ENCODE peak calls at places on chromosomes 12 and 14, in ten cellular contexts. One of them, this sample, is unnamed.
A peak's percentile ranks its signal among the peaks of the same experiment; 100 is the strongest.

GRCh38 chr12:75816892-75817291 is 214.7 kb downstream of the PHLDA1 start:
- DNase-seq in activated naive CD8-positive, alpha-beta T cell treated with anti-CD3 and anti-CD28 coated beads, Interleukin-2, amount 10 ng/mL, durations not matched to agents 7 days and 5 days: no peak
- DNase-seq in lower lobe of right lung: no peak
- DNase-seq in activated T-cell treated with anti-CD3 and anti-CD28 coated beads for 1 hour: no peak
- DNase-seq in CD4-positive, alpha-beta T cell: no peak
- DNase-seq in T-helper 1 cell: no peak
- DNase-seq in NCI-H1092 treated with DMSO at 0.1 percent for 48 hours: peak; percentile 3
- DNase-seq in activated CD4-positive, alpha-beta T cell treated with anti-CD3 and anti-CD28 coated beads for 1 hour: no peak
- DNase-seq in B cell: no peak
- DNase-seq in hippocampal formation: no peak
- DNase-seq in this sample: no peak

GRCh38 chr14:31180299-31181051 is 27.1 kb downstream of the HECTD1 start:
- DNase-seq in activated naive CD8-positive, alpha-beta T cell treated with anti-CD3 and anti-CD28 coated beads, Interleukin-2, amount 10 ng/mL, durations not matched to agents 7 days and 5 days: no peak
- DNase-seq in lower lobe of right lung: no peak
- DNase-seq in activated T-cell treated with anti-CD3 and anti-CD28 coated beads for 1 hour: no peak
- DNase-seq in CD4-positive, alpha-beta T cell: no peak
- DNase-seq in T-helper 1 cell: no peak
- DNase-seq in NCI-H1092 treated with DMSO at 0.1 percent for 48 hours: no peak
- DNase-seq in activated CD4-positive, alpha-beta T cell treated with anti-CD3 and anti-CD28 coated beads for 1 hour: no peak
- DNase-seq in B cell: no peak
- DNase-seq in hippocampal formation: no peak
- DNase-seq in this sample: no peak

GRCh38 chr14:90681889-90682429 is 134.3 kb downstream of the TTC7B start:
- DNase-seq in activated naive CD8-positive, alpha-beta T cell treated with anti-CD3 and anti-CD28 coated beads, Interleukin-2, amount 10 ng/mL, durations not matched to agents 7 days and 5 days: no peak
- DNase-seq in lower lobe of right lung: no peak
- DNase-seq in activated T-cell treated with anti-CD3 and anti-CD28 coated beads for 1 hour: no peak
- DNase-seq in CD4-positive, alpha-beta T cell: no peak
- DNase-seq in T-helper 1 cell: no peak
- DNase-seq in NCI-H1092 treated with DMSO at 0.1 percent for 48 hours: no peak
- DNase-seq in activated CD4-positive, alpha-beta T cell treated with anti-CD3 and anti-CD28 coated beads for 1 hour: no peak
- DNase-seq in B cell: no peak
- DNase-seq in hippocampal formation: no peak
- DNase-seq in this sample: no peak

GRCh38 chr14:100292776-100293461 is 13.3 kb downstream of the SLC25A29 start:
- DNase-seq in activated naive CD8-positive, alpha-beta T cell treated with anti-CD3 and anti-CD28 coated beads, Interleukin-2, amount 10 ng/mL, durations not matched to agents 7 days and 5 days: peak; percentile 27
- DNase-seq in lower lobe of right lung: no peak
- DNase-seq in activated T-cell treated with anti-CD3 and anti-CD28 coated beads for 1 hour: no peak
- DNase-seq in CD4-positive, alpha-beta T cell: no peak
- DNase-seq in T-helper 1 cell: no peak
- DNase-seq in NCI-H1092 treated with DMSO at 0.1 percent for 48 hours: no peak
- DNase-seq in activated CD4-positive, alpha-beta T cell treated with anti-CD3 and anti-CD28 coated beads for 1 hour: no peak
- DNase-seq in B cell: no peak
- DNase-seq in hippocampal formation: no peak
- DNase-seq in this sample: no peak

GRCh38 chr12:93426406-93426805 is 15.3 kb downstream of the UBE2N start:
- DNase-seq in activated naive CD8-positive, alpha-beta T cell treated with anti-CD3 and anti-CD28 coated beads, Interleukin-2, amount 10 ng/mL, durations not matched to agents 7 days and 5 days: no peak
- DNase-seq in lower lobe of right lung: no peak
- DNase-seq in activated T-cell treated with anti-CD3 and anti-CD28 coated beads for 1 hour: no peak
- DNase-seq in CD4-positive, alpha-beta T cell: no peak
- DNase-seq in T-helper 1 cell: no peak
- DNase-seq in NCI-H1092 treated with DMSO at 0.1 percent for 48 hours: no peak
- DNase-seq in activated CD4-positive, alpha-beta T cell treated with anti-CD3 and anti-CD28 coated beads for 1 hour: no peak
- DNase-seq in B cell: no peak
- DNase-seq in hippocampal formation: no peak
- DNase-seq in this sample: no peak

GRCh38 chr14:101470266-101470665 is 91.0 kb upstream of the DIO3 start:
- DNase-seq in activated naive CD8-positive, alpha-beta T cell treated with anti-CD3 and anti-CD28 coated beads, Interleukin-2, amount 10 ng/mL, durations not matched to agents 7 days and 5 days: no peak
- DNase-seq in lower lobe of right lung: no peak
- DNase-seq in activated T-cell treated with anti-CD3 and anti-CD28 coated beads for 1 hour: no peak
- DNase-seq in CD4-positive, alpha-beta T cell: no peak
- DNase-seq in T-helper 1 cell: no peak
- DNase-seq in NCI-H1092 treated with DMSO at 0.1 percent for 48 hours: no peak
- DNase-seq in activated CD4-positive, alpha-beta T cell treated with anti-CD3 and anti-CD28 coated beads for 1 hour: no peak
- DNase-seq in B cell: no peak
- DNase-seq in hippocampal formation: no peak
- DNase-seq in this sample: no peak

GRCh38 chr12:2957816-2958431 is 1.3 kb upstream of the TEAD4 start:
- DNase-seq in activated naive CD8-positive, alpha-beta T cell treated with anti-CD3 and anti-CD28 coated beads, Interleukin-2, amount 10 ng/mL, durations not matched to agents 7 days and 5 days: no peak
- DNase-seq in lower lobe of right lung: no peak
- DNase-seq in activated T-cell treated with anti-CD3 and anti-CD28 coated beads for 1 hour: no peak
- DNase-seq in CD4-positive, alpha-beta T cell: no peak
- DNase-seq in T-helper 1 cell: no peak
- DNase-seq in NCI-H1092 treated with DMSO at 0.1 percent for 48 hours: no peak
- DNase-seq in activated CD4-positive, alpha-beta T cell treated with anti-CD3 and anti-CD28 coated beads for 1 hour: no peak
- DNase-seq in B cell: no peak
- DNase-seq in hippocampal formation: no peak
- DNase-seq in this sample: no peak

GRCh38 chr12:6471992-6472366 is 1.5 kb upstream of the VAMP1 start:
- DNase-seq in activated naive CD8-positive, alpha-beta T cell treated with anti-CD3 and anti-CD28 coated beads, Interleukin-2, amount 10 ng/mL, durations not matched to agents 7 days and 5 days: no peak
- DNase-seq in lower lobe of right lung: no peak
- DNase-seq in activated T-cell treated with anti-CD3 and anti-CD28 coated beads for 1 hour: no peak
- DNase-seq in CD4-positive, alpha-beta T cell: no peak
- DNase-seq in T-helper 1 cell: no peak
- DNase-seq in NCI-H1092 treated with DMSO at 0.1 percent for 48 hours: no peak
- DNase-seq in activated CD4-positive, alpha-beta T cell treated with anti-CD3 and anti-CD28 coated beads for 1 hour: no peak
- DNase-seq in B cell: no peak
- DNase-seq in hippocampal formation: no peak
- DNase-seq in this sample: no peak

GRCh38 chr14:96631621-96632362 is 129.6 kb downstream of the PAPOLA start:
- DNase-seq in activated naive CD8-positive, alpha-beta T cell treated with anti-CD3 and anti-CD28 coated beads, Interleukin-2, amount 10 ng/mL, durations not matched to agents 7 days and 5 days: no peak
- DNase-seq in lower lobe of right lung: no peak
- DNase-seq in activated T-cell treated with anti-CD3 and anti-CD28 coated beads for 1 hour: no peak
- DNase-seq in CD4-positive, alpha-beta T cell: no peak
- DNase-seq in T-helper 1 cell: no peak
- DNase-seq in NCI-H1092 treated with DMSO at 0.1 percent for 48 hours: no peak
- DNase-seq in activated CD4-positive, alpha-beta T cell treated with anti-CD3 and anti-CD28 coated beads for 1 hour: no peak
- DNase-seq in B cell: no peak
- DNase-seq in hippocampal formation: no peak
- DNase-seq in this sample: no peak

GRCh38 chr14:59190372-59190771 is 1.9 kb downstream of the DAAM1 start:
- DNase-seq in activated naive CD8-positive, alpha-beta T cell treated with anti-CD3 and anti-CD28 coated beads, Interleukin-2, amount 10 ng/mL, durations not matched to agents 7 days and 5 days: no peak
- DNase-seq in lower lobe of right lung: no peak
- DNase-seq in activated T-cell treated with anti-CD3 and anti-CD28 coated beads for 1 hour: no peak
- DNase-seq in CD4-positive, alpha-beta T cell: no peak
- DNase-seq in T-helper 1 cell: no peak
- DNase-seq in NCI-H1092 treated with DMSO at 0.1 percent for 48 hours: peak; percentile 55
- DNase-seq in activated CD4-positive, alpha-beta T cell treated with anti-CD3 and anti-CD28 coated beads for 1 hour: no peak
- DNase-seq in B cell: no peak
- DNase-seq in hippocampal formation: no peak
- DNase-seq in this sample: no peak

GRCh38 chr12:115672506-115673080 is 604.9 kb downstream of the MED13L start:
- DNase-seq in activated naive CD8-positive, alpha-beta T cell treated with anti-CD3 and anti-CD28 coated beads, Interleukin-2, amount 10 ng/mL, durations not matched to agents 7 days and 5 days: no peak
- DNase-seq in lower lobe of right lung: no peak
- DNase-seq in activated T-cell treated with anti-CD3 and anti-CD28 coated beads for 1 hour: no peak
- DNase-seq in CD4-positive, alpha-beta T cell: no peak
- DNase-seq in T-helper 1 cell: no peak
- DNase-seq in NCI-H1092 treated with DMSO at 0.1 percent for 48 hours: no peak
- DNase-seq in activated CD4-positive, alpha-beta T cell treated with anti-CD3 and anti-CD28 coated beads for 1 hour: no peak
- DNase-seq in B cell: no peak
- DNase-seq in hippocampal formation: no peak
- DNase-seq in this sample: no peak

GRCh38 chr14:68770051-68770450 is 22.8 kb downstream of the ZFP36L1 start:
- DNase-seq in activated naive CD8-positive, alpha-beta T cell treated with anti-CD3 and anti-CD28 coated beads, Interleukin-2, amount 10 ng/mL, durations not matched to agents 7 days and 5 days: no peak
- DNase-seq in lower lobe of right lung: no peak
- DNase-seq in activated T-cell treated with anti-CD3 and anti-CD28 coated beads for 1 hour: no peak
- DNase-seq in CD4-positive, alpha-beta T cell: no peak
- DNase-seq in T-helper 1 cell: no peak
- DNase-seq in NCI-H1092 treated with DMSO at 0.1 percent for 48 hours: no peak
- DNase-seq in activated CD4-positive, alpha-beta T cell treated with anti-CD3 and anti-CD28 coated beads for 1 hour: no peak
- DNase-seq in B cell: no peak
- DNase-seq in hippocampal formation: no peak
- DNase-seq in this sample: no peak

GRCh38 chr14:38947343-38947742 is 155.7 kb downstream of the SEC23A start:
- DNase-seq in activated naive CD8-positive, alpha-beta T cell treated with anti-CD3 and anti-CD28 coated beads, Interleukin-2, amount 10 ng/mL, durations not matched to agents 7 days and 5 days: no peak
- DNase-seq in lower lobe of right lung: no peak
- DNase-seq in activated T-cell treated with anti-CD3 and anti-CD28 coated beads for 1 hour: no peak
- DNase-seq in CD4-positive, alpha-beta T cell: no peak
- DNase-seq in T-helper 1 cell: no peak
- DNase-seq in NCI-H1092 treated with DMSO at 0.1 percent for 48 hours: no peak
- DNase-seq in activated CD4-positive, alpha-beta T cell treated with anti-CD3 and anti-CD28 coated beads for 1 hour: no peak
- DNase-seq in B cell: no peak
- DNase-seq in hippocampal formation: no peak
- DNase-seq in this sample: no peak

GRCh38 chr14:74661726-74662450 is 49.9 kb upstream of the LTBP2 start:
- DNase-seq in activated naive CD8-positive, alpha-beta T cell treated with anti-CD3 and anti-CD28 coated beads, Interleukin-2, amount 10 ng/mL, durations not matched to agents 7 days and 5 days: no peak
- DNase-seq in lower lobe of right lung: no peak
- DNase-seq in activated T-cell treated with anti-CD3 and anti-CD28 coated beads for 1 hour: no peak
- DNase-seq in CD4-positive, alpha-beta T cell: no peak
- DNase-seq in T-helper 1 cell: no peak
- DNase-seq in NCI-H1092 treated with DMSO at 0.1 percent for 48 hours: no peak
- DNase-seq in activated CD4-positive, alpha-beta T cell treated with anti-CD3 and anti-CD28 coated beads for 1 hour: no peak
- DNase-seq in B cell: no peak
- DNase-seq in hippocampal formation: no peak
- DNase-seq in this sample: no peak

GRCh38 chr12:46148706-46149463 is 120.0 kb downstream of the SLC38A1 start:
- DNase-seq in activated naive CD8-positive, alpha-beta T cell treated with anti-CD3 and anti-CD28 coated beads, Interleukin-2, amount 10 ng/mL, durations not matched to agents 7 days and 5 days: no peak
- DNase-seq in lower lobe of right lung: no peak
- DNase-seq in activated T-cell treated with anti-CD3 and anti-CD28 coated beads for 1 hour: no peak
- DNase-seq in CD4-positive, alpha-beta T cell: no peak
- DNase-seq in T-helper 1 cell: no peak
- DNase-seq in NCI-H1092 treated with DMSO at 0.1 percent for 48 hours: no peak
- DNase-seq in activated CD4-positive, alpha-beta T cell treated with anti-CD3 and anti-CD28 coated beads for 1 hour: no peak
- DNase-seq in B cell: no peak
- DNase-seq in hippocampal formation: no peak
- DNase-seq in this sample: no peak

GRCh38 chr12:53052419-53053222 is 2.8 kb downstream of the TNS2 start:
- DNase-seq in activated naive CD8-positive, alpha-beta T cell treated with anti-CD3 and anti-CD28 coated beads, Interleukin-2, amount 10 ng/mL, durations not matched to agents 7 days and 5 days: no peak
- DNase-seq in lower lobe of right lung: peak; percentile 85
- DNase-seq in activated T-cell treated with anti-CD3 and anti-CD28 coated beads for 1 hour: no peak
- DNase-seq in CD4-positive, alpha-beta T cell: no peak
- DNase-seq in T-helper 1 cell: no peak
- DNase-seq in NCI-H1092 treated with DMSO at 0.1 percent for 48 hours: peak; percentile 73
- DNase-seq in activated CD4-positive, alpha-beta T cell treated with anti-CD3 and anti-CD28 coated beads for 1 hour: no peak
- DNase-seq in B cell: no peak
- DNase-seq in hippocampal formation: peak; percentile 89
- DNase-seq in this sample: no peak

GRCh38 chr12:90280564-90281058 is 572.0 kb upstream of the ATP2B1 start:
- DNase-seq in activated naive CD8-positive, alpha-beta T cell treated with anti-CD3 and anti-CD28 coated beads, Interleukin-2, amount 10 ng/mL, durations not matched to agents 7 days and 5 days: no peak
- DNase-seq in lower lobe of right lung: no peak
- DNase-seq in activated T-cell treated with anti-CD3 and anti-CD28 coated beads for 1 hour: no peak
- DNase-seq in CD4-positive, alpha-beta T cell: no peak
- DNase-seq in T-helper 1 cell: no peak
- DNase-seq in NCI-H1092 treated with DMSO at 0.1 percent for 48 hours: no peak
- DNase-seq in activated CD4-positive, alpha-beta T cell treated with anti-CD3 and anti-CD28 coated beads for 1 hour: no peak
- DNase-seq in B cell: peak; percentile 19
- DNase-seq in hippocampal formation: no peak
- DNase-seq in this sample: no peak

GRCh38 chr12:82765971-82766705 is 79.4 kb downstream of the TMTC2 start:
- DNase-seq in activated naive CD8-positive, alpha-beta T cell treated with anti-CD3 and anti-CD28 coated beads, Interleukin-2, amount 10 ng/mL, durations not matched to agents 7 days and 5 days: no peak
- DNase-seq in lower lobe of right lung: no peak
- DNase-seq in activated T-cell treated with anti-CD3 and anti-CD28 coated beads for 1 hour: no peak
- DNase-seq in CD4-positive, alpha-beta T cell: no peak
- DNase-seq in T-helper 1 cell: no peak
- DNase-seq in NCI-H1092 treated with DMSO at 0.1 percent for 48 hours: no peak
- DNase-seq in activated CD4-positive, alpha-beta T cell treated with anti-CD3 and anti-CD28 coated beads for 1 hour: no peak
- DNase-seq in B cell: no peak
- DNase-seq in hippocampal formation: no peak
- DNase-seq in this sample: no peak

GRCh38 chr12:64142382-64142781 is 79.7 kb downstream of the KICS2 start:
- DNase-seq in activated naive CD8-positive, alpha-beta T cell treated with anti-CD3 and anti-CD28 coated beads, Interleukin-2, amount 10 ng/mL, durations not matched to agents 7 days and 5 days: no peak
- DNase-seq in lower lobe of right lung: no peak
- DNase-seq in activated T-cell treated with anti-CD3 and anti-CD28 coated beads for 1 hour: no peak
- DNase-seq in CD4-positive, alpha-beta T cell: no peak
- DNase-seq in T-helper 1 cell: no peak
- DNase-seq in NCI-H1092 treated with DMSO at 0.1 percent for 48 hours: no peak
- DNase-seq in activated CD4-positive, alpha-beta T cell treated with anti-CD3 and anti-CD28 coated beads for 1 hour: no peak
- DNase-seq in B cell: no peak
- DNase-seq in hippocampal formation: no peak
- DNase-seq in this sample: no peak

GRCh38 chr12:11658796-11659195 is 9.3 kb downstream of the ETV6 start:
- DNase-seq in activated naive CD8-positive, alpha-beta T cell treated with anti-CD3 and anti-CD28 coated beads, Interleukin-2, amount 10 ng/mL, durations not matched to agents 7 days and 5 days: no peak
- DNase-seq in lower lobe of right lung: no peak
- DNase-seq in activated T-cell treated with anti-CD3 and anti-CD28 coated beads for 1 hour: no peak
- DNase-seq in CD4-positive, alpha-beta T cell: no peak
- DNase-seq in T-helper 1 cell: no peak
- DNase-seq in NCI-H1092 treated with DMSO at 0.1 percent for 48 hours: no peak
- DNase-seq in activated CD4-positive, alpha-beta T cell treated with anti-CD3 and anti-CD28 coated beads for 1 hour: no peak
- DNase-seq in B cell: no peak
- DNase-seq in hippocampal formation: no peak
- DNase-seq in this sample: no peak

GRCh38 chr14:65686761-65687160 is 274.2 kb downstream of the FUT8 start:
- DNase-seq in activated naive CD8-positive, alpha-beta T cell treated with anti-CD3 and anti-CD28 coated beads, Interleukin-2, amount 10 ng/mL, durations not matched to agents 7 days and 5 days: no peak
- DNase-seq in lower lobe of right lung: no peak
- DNase-seq in activated T-cell treated with anti-CD3 and anti-CD28 coated beads for 1 hour: no peak
- DNase-seq in CD4-positive, alpha-beta T cell: no peak
- DNase-seq in T-helper 1 cell: no peak
- DNase-seq in NCI-H1092 treated with DMSO at 0.1 percent for 48 hours: no peak
- DNase-seq in activated CD4-positive, alpha-beta T cell treated with anti-CD3 and anti-CD28 coated beads for 1 hour: no peak
- DNase-seq in B cell: no peak
- DNase-seq in hippocampal formation: no peak
- DNase-seq in this sample: no peak

GRCh38 chr14:93039649-93040315 is 75.9 kb downstream of the ITPK1 start:
- DNase-seq in activated naive CD8-positive, alpha-beta T cell treated with anti-CD3 and anti-CD28 coated beads, Interleukin-2, amount 10 ng/mL, durations not matched to agents 7 days and 5 days: no peak
- DNase-seq in lower lobe of right lung: no peak
- DNase-seq in activated T-cell treated with anti-CD3 and anti-CD28 coated beads for 1 hour: no peak
- DNase-seq in CD4-positive, alpha-beta T cell: no peak
- DNase-seq in T-helper 1 cell: no peak
- DNase-seq in NCI-H1092 treated with DMSO at 0.1 percent for 48 hours: no peak
- DNase-seq in activated CD4-positive, alpha-beta T cell treated with anti-CD3 and anti-CD28 coated beads for 1 hour: no peak
- DNase-seq in B cell: no peak
- DNase-seq in hippocampal formation: no peak
- DNase-seq in this sample: no peak

GRCh38 chr12:130764475-130765185 is 48.5 kb upstream of the RIMBP2 start:
- DNase-seq in activated naive CD8-positive, alpha-beta T cell treated with anti-CD3 and anti-CD28 coated beads, Interleukin-2, amount 10 ng/mL, durations not matched to agents 7 days and 5 days: peak; percentile 50
- DNase-seq in lower lobe of right lung: no peak
- DNase-seq in activated T-cell treated with anti-CD3 and anti-CD28 coated beads for 1 hour: no peak
- DNase-seq in CD4-positive, alpha-beta T cell: no peak
- DNase-seq in T-helper 1 cell: no peak
- DNase-seq in NCI-H1092 treated with DMSO at 0.1 percent for 48 hours: no peak
- DNase-seq in activated CD4-positive, alpha-beta T cell treated with anti-CD3 and anti-CD28 coated beads for 1 hour: no peak
- DNase-seq in B cell: no peak
- DNase-seq in hippocampal formation: no peak
- DNase-seq in this sample: no peak

GRCh38 chr12:6507102-6507998 is 13.4 kb downstream of the NCAPD2 start:
- DNase-seq in activated naive CD8-positive, alpha-beta T cell treated with anti-CD3 and anti-CD28 coated beads, Interleukin-2, amount 10 ng/mL, durations not matched to agents 7 days and 5 days: no peak
- DNase-seq in lower lobe of right lung: no peak
- DNase-seq in activated T-cell treated with anti-CD3 and anti-CD28 coated beads for 1 hour: no peak
- DNase-seq in CD4-positive, alpha-beta T cell: no peak
- DNase-seq in T-helper 1 cell: no peak
- DNase-seq in NCI-H1092 treated with DMSO at 0.1 percent for 48 hours: no peak
- DNase-seq in activated CD4-positive, alpha-beta T cell treated with anti-CD3 and anti-CD28 coated beads for 1 hour: no peak
- DNase-seq in B cell: no peak
- DNase-seq in hippocampal formation: no peak
- DNase-seq in this sample: no peak

GRCh38 chr14:40188006-40188405 is 755.8 kb upstream of the FBXO33 start:
- DNase-seq in activated naive CD8-positive, alpha-beta T cell treated with anti-CD3 and anti-CD28 coated beads, Interleukin-2, amount 10 ng/mL, durations not matched to agents 7 days and 5 days: no peak
- DNase-seq in lower lobe of right lung: no peak
- DNase-seq in activated T-cell treated with anti-CD3 and anti-CD28 coated beads for 1 hour: no peak
- DNase-seq in CD4-positive, alpha-beta T cell: no peak
- DNase-seq in T-helper 1 cell: no peak
- DNase-seq in NCI-H1092 treated with DMSO at 0.1 percent for 48 hours: no peak
- DNase-seq in activated CD4-positive, alpha-beta T cell treated with anti-CD3 and anti-CD28 coated beads for 1 hour: no peak
- DNase-seq in B cell: no peak
- DNase-seq in hippocampal formation: no peak
- DNase-seq in this sample: no peak

GRCh38 chr14:90777830-90778467 is 38.3 kb downstream of the TTC7B start:
- DNase-seq in activated naive CD8-positive, alpha-beta T cell treated with anti-CD3 and anti-CD28 coated beads, Interleukin-2, amount 10 ng/mL, durations not matched to agents 7 days and 5 days: peak; percentile 4
- DNase-seq in lower lobe of right lung: peak; percentile 73
- DNase-seq in activated T-cell treated with anti-CD3 and anti-CD28 coated beads for 1 hour: no peak
- DNase-seq in CD4-positive, alpha-beta T cell: no peak
- DNase-seq in T-helper 1 cell: no peak
- DNase-seq in NCI-H1092 treated with DMSO at 0.1 percent for 48 hours: no peak
- DNase-seq in activated CD4-positive, alpha-beta T cell treated with anti-CD3 and anti-CD28 coated beads for 1 hour: no peak
- DNase-seq in B cell: no peak
- DNase-seq in hippocampal formation: no peak
- DNase-seq in this sample: no peak

GRCh38 chr14:24315807-24316596 is 4.7 kb downstream of the LTB4R start:
- DNase-seq in activated naive CD8-positive, alpha-beta T cell treated with anti-CD3 and anti-CD28 coated beads, Interleukin-2, amount 10 ng/mL, durations not matched to agents 7 days and 5 days: no peak
- DNase-seq in lower lobe of right lung: peak; percentile 71
- DNase-seq in activated T-cell treated with anti-CD3 and anti-CD28 coated beads for 1 hour: no peak
- DNase-seq in CD4-positive, alpha-beta T cell: no peak
- DNase-seq in T-helper 1 cell: no peak
- DNase-seq in NCI-H1092 treated with DMSO at 0.1 percent for 48 hours: peak; percentile 20
- DNase-seq in activated CD4-positive, alpha-beta T cell treated with anti-CD3 and anti-CD28 coated beads for 1 hour: no peak
- DNase-seq in B cell: no peak
- DNase-seq in hippocampal formation: no peak
- DNase-seq in this sample: no peak

GRCh38 chr12:116323696-116324386 is 46.3 kb upstream of the MED13L start:
- DNase-seq in activated naive CD8-positive, alpha-beta T cell treated with anti-CD3 and anti-CD28 coated beads, Interleukin-2, amount 10 ng/mL, durations not matched to agents 7 days and 5 days: no peak
- DNase-seq in lower lobe of right lung: no peak
- DNase-seq in activated T-cell treated with anti-CD3 and anti-CD28 coated beads for 1 hour: no peak
- DNase-seq in CD4-positive, alpha-beta T cell: no peak
- DNase-seq in T-helper 1 cell: no peak
- DNase-seq in NCI-H1092 treated with DMSO at 0.1 percent for 48 hours: no peak
- DNase-seq in activated CD4-positive, alpha-beta T cell treated with anti-CD3 and anti-CD28 coated beads for 1 hour: no peak
- DNase-seq in B cell: peak; percentile 50
- DNase-seq in hippocampal formation: no peak
- DNase-seq in this sample: no peak